ENCODE peak calls at places on chromosomes 13 and 19, in six cellular contexts. I is H9, T is fibroblast of lung, Q is PC-3, Y is mammary epithelial cell, U is neuronal stem cell. F is an unnamed sample.

GRCh38 chr19:13861714-13862531 is 15.0 kb upstream of the NANOS3 start:
- DNase-seq in I (peak), T (peak), Q (peak), Y (peak), U (peak), F (peak)

GRCh38 chr19:37218592-37218935 is 550 bp downstream of the ZNF383 start:
- DNase-seq in I (no peak), T (peak), Q (no peak), Y (no peak), U (no peak), F (peak)

GRCh38 chr13:18951412-18951811 is 230.2 kb downstream of the TUBA3C start:
- DNase-seq in I (no peak), T (no peak), Q (no peak), Y (no peak), U (no peak), F (no peak)

GRCh38 chr13:36807616-36808015 is 11.4 kb upstream of the RFXAP start:
- DNase-seq in I (no peak), T (no peak), Q (peak), Y (no peak), U (no peak), F (no peak)

GRCh38 chr19:16260160-16260793 is 62.6 kb downstream of the AP1M1 start:
- DNase-seq in I (no peak), T (no peak), Q (no peak), Y (no peak), U (no peak), F (no peak)

GRCh38 chr13:26663801-26664200 is 96.8 kb downstream of the GPR12 start:
- DNase-seq in I (no peak), T (no peak), Q (peak), Y (peak), U (no peak), F (no peak)

GRCh38 chr19:797528-798414 is 519 bp downstream of the PTBP1 start:
- DNase-seq in I (peak), T (peak), Q (peak), Y (peak), U (peak), F (peak)

GRCh38 chr13:99270503-99270902 is 12.3 kb upstream of the GPR18 start:
- DNase-seq in I (no peak), T (no peak), Q (no peak), Y (no peak), U (no peak), F (no peak)

GRCh38 chr19:48258350-48258749 is 2.6 kb upstream of the CARD8 start:
- DNase-seq in I (no peak), T (no peak), Q (no peak), Y (no peak), U (no peak), F (peak)

GRCh38 chr19:49939721-49940481 is 10.6 kb upstream of the NUP62 start:
- DNase-seq in I (no peak), T (no peak), Q (peak), Y (no peak), U (no peak), F (no peak)

GRCh38 chr19:10000171-10000826 is 10.0 kb downstream of the COL5A3 start:
- DNase-seq in I (peak), T (peak), Q (peak), Y (peak), U (peak), F (peak)

GRCh38 chr13:112213467-112214245 is 146.7 kb downstream of the SOX1 start:
- DNase-seq in I (no peak), T (no peak), Q (peak), Y (no peak), U (no peak), F (no peak)

GRCh38 chr13:36789061-36789460 is 30.0 kb upstream of the RFXAP start:
- DNase-seq in I (no peak), T (peak), Q (peak), Y (no peak), U (no peak), F (no peak)

GRCh38 chr19:8641908-8642547 is 11.6 kb downstream of the NFILZ start:
- DNase-seq in I (no peak), T (peak), Q (peak), Y (peak), U (no peak), F (peak)

GRCh38 chr13:25860862-25861261 is 191.0 kb downstream of the SHISA2 start:
- DNase-seq in I (no peak), T (peak), Q (peak), Y (peak), U (no peak), F (peak)

GRCh38 chr19:18999016-18999758 is 34.1 kb downstream of the SUGP2 start:
- DNase-seq in I (no peak), T (no peak), Q (peak), Y (peak), U (no peak), F (peak)

GRCh38 chr19:48102870-48103751 is 7.5 kb downstream of the PLA2G4C start:
- DNase-seq in I (peak), T (peak), Q (peak), Y (peak), U (peak), F (peak)

GRCh38 chr13:98460519-98460918 is 116.4 kb downstream of the STK24 start:
- DNase-seq in I (no peak), T (no peak), Q (no peak), Y (no peak), U (no peak), F (no peak)

GRCh38 chr19:29495971-29496441 is 29.8 kb upstream of the VSTM2B start:
- DNase-seq in I (peak), T (no peak), Q (no peak), Y (no peak), U (no peak), F (no peak)

GRCh38 chr13:65638572-65639168 is 1591.5 kb downstream of the PCDH9 start:
- DNase-seq in I (no peak), T (peak), Q (peak), Y (peak), U (peak), F (peak)

GRCh38 chr19:55146648-55147218 is 2.3 kb downstream of the TNNT1 start:
- DNase-seq in I (peak), T (no peak), Q (peak), Y (no peak), U (no peak), F (no peak)

GRCh38 chr19:48645652-48646191 is at the start of gene CA11:
- DNase-seq in I (peak), T (no peak), Q (peak), Y (no peak), U (no peak), F (no peak)

GRCh38 chr19:49567722-49568454 is 12.5 kb downstream of the NOSIP start:
- DNase-seq in I (no peak), T (peak), Q (peak), Y (no peak), U (no peak), F (no peak)

GRCh38 chr13:42760949-42761348 is 20.4 kb upstream of the FAM216B start:
- DNase-seq in I (no peak), T (peak), Q (no peak), Y (no peak), U (no peak), F (peak)

GRCh38 chr13:45412274-45413049 is 5.7 kb downstream of the SLC25A30 start:
- DNase-seq in I (no peak), T (peak), Q (peak), Y (no peak), U (no peak), F (no peak)

GRCh38 chr19:35292986-35293732 is 1.2 kb downstream of the MAG start:
- DNase-seq in I (no peak), T (no peak), Q (no peak), Y (peak), U (no peak), F (no peak)

GRCh38 chr19:41195675-41196497 is 2.9 kb downstream of the CYP2S1 start:
- DNase-seq in I (no peak), T (peak), Q (no peak), Y (peak), U (no peak), F (no peak)
- H2AFZ ChIP-seq in I (no peak), T (no peak), Q (no peak), Y (no peak), U (no peak), F (no peak)

GRCh38 chr19:45632468-45633196 is 6.6 kb downstream of the EML2 start:
- DNase-seq in I (peak), T (peak), Q (peak), Y (peak), U (peak), F (peak)
- H2AFZ ChIP-seq in I (no peak), T (no peak), Q (no peak), Y (peak), U (peak), F (no peak)

GRCh38 chr13:38606697-38607096 is 80.2 kb upstream of the FREM2 start:
- DNase-seq in I (no peak), T (no peak), Q (no peak), Y (no peak), U (no peak), F (no peak)
- H2AFZ ChIP-seq in I (no peak), T (no peak), Q (no peak), Y (no peak), U (peak), F (no peak)

DNA sequence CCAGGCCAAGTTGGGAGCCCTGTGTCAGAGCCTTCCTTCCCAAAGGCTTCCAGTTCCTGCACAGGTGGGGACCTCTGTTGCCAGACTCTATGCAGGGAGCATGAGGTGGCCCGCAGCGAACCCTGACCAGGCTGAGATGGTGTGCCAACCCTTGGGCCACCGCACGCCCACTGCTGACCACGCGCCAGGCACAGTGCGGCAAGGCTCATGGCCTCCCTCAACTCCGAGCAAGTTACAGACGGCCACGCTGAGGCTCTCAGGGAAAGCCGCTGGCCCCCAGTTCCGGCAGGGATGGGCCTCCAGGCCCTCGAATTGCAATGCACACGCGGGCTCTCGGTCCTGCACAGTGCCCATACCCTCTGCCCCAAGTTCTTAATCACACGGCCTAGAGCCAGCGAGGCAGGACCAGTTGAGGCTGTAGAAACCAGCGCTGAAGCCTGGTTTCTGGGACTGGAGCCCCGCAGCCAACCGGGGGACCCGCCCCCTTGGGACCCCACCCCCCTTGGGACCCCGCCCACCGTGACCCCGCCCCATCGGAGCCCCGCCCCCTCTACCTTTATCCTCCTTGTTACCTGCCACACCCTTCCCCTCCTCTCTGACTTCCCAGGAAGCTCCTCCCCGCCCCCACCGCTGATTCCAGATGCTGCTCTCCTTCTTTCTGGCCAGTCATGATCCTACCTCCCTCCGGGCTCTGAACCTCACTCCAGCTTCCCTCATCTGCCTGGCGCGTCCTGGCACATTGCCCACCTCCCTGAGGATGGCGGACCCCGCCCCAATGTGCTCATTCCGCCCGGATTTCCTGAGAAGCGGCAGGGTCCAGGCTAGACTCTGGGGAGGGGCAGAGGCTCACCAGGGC is 6.0 kb downstream of the PEX11G start:
- DNase-seq in I (peak), T (peak), Q (peak), Y (peak), U (no peak), F (no peak)
- H2AFZ ChIP-seq in I (peak), T (no peak), Q (no peak), Y (peak), U (no peak), F (no peak)

GRCh38 chr13:59476376-59476775 is 687.4 kb downstream of the DIAPH3 start:
- DNase-seq in I (no peak), T (peak), Q (no peak), Y (no peak), U (no peak), F (no peak)
- H2AFZ ChIP-seq in I (no peak), T (no peak), Q (no peak), Y (no peak), U (peak), F (no peak)

GRCh38 chr13:72109863-72110262 is 242.9 kb upstream of the DACH1 start:
- DNase-seq in I (no peak), T (no peak), Q (peak), Y (peak), U (no peak), F (peak)
- H2AFZ ChIP-seq in I (no peak), T (no peak), Q (peak), Y (peak), U (no peak), F (no peak)

DNA sequence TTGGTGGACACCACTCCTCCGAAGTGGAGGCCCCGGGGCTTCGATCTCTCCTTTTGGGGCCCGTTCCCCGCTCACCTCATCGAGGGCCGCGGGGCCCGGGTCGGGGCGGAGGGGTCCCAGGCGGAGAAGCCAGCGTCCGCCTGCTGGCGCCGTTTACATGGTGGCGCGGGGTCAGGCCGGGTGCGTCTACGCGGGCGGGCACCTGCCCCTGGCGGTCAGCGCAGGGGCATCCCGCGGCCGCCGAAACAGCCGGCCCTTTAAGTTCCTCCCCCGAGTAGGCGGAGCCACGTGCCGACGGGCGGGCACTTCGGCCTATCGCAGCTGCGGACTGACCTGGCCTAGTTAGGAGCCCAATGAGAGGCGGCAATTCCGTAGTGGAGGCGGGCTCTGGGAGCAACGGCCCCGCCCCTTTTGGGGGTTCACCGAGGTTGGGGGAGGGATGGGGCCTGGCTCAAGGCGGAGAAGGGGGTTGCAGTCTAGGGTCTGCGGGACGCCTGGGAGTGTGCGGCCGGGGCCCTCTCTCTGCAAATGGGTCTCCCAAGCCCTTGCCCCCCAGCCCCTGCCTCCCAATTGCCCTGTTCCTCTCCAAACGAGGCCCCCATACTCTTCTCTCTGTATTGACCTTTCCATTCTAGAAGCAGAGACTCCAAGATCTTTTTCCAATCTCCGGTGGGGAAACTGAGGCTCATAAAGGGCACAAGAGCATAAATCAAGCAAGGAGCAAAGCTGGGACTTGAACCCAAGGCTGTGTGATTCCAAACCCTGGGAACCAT is at the start of gene ABHD8:
- DNase-seq in I (peak), T (peak), Q (peak), Y (peak), U (peak), F (peak)
- H2AFZ ChIP-seq in I (no peak), T (peak), Q (peak), Y (peak), U (peak), F (peak)

DNA sequence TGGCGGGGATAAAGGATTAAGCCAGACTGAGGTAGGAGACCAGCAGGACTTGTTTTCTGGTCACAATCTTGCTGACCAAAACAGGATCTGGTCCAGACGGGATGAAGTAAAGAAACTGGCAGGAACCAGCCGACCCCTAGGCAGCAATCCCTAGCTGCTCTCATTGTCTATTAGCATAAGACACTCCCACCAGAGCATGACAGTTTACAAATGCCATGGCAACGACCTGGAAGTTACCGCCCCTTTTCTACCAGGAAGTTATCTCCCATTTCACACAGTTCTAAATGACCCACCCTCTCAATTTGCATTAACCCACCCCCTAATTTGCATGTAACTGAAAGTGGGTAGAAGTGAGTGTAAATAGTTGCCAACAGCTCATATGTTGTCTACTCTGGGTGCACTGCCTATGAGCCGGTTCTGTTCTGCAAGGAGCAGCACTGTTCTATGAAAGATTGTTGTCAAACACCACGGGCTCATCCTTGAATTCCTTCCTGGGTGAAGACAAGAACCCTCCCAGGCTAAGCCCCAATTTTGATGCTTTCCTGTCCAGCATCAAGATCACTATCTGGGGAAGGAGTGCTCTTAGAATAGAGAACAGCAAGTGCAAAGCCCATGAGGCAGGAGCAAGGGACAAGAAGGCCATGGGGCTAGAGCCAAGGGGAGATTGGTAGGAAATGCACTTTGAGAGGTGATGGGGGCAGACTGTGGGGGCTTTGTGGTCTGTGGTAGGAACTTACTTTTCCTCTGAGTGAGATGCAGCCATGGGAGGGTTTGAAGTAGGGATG is 13.9 kb upstream of the FBXO27 start:
- DNase-seq in I (no peak), T (no peak), Q (peak), Y (no peak), U (no peak), F (no peak)
- H2AFZ ChIP-seq in I (no peak), T (no peak), Q (no peak), Y (no peak), U (no peak), F (no peak)

DNA sequence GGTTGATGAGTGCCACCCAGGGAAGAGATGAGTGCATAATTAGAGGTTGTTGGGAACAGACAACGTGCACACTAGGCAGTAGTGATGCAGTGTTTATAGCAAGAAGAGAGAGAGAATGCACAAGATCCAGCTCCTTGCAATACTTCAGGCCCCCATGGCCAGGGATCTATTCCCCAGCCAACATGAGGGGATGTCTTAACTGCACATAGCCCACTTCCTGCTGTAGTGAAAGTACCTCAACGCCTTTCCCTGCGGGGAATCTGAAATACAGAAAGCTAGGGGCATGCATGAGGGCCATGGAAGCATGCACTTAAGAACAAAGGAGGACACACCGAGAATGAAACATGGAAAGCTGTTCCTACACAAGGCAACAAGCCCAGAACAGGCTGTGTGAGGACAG is 636.7 kb upstream of the GPC6 start:
- DNase-seq in I (no peak), T (no peak), Q (no peak), Y (no peak), U (no peak), F (no peak)
- H2AFZ ChIP-seq in I (no peak), T (no peak), Q (no peak), Y (no peak), U (peak), F (peak)